ENCODE peak calls at places on chromosomes 4 and X, in five cellular contexts. A is EH, S is EL, B is AG04449, X is Karpas-422. D is an unnamed sample.

GRCh38 chr4:23171971-23172370 is 479.2 kb downstream of the GBA3 start:
- DNase-seq in A (peak), S (peak), B (no peak), X (no peak), D (no peak)

GRCh38 chrX:123138473-123138872 is 45.6 kb upstream of the GRIA3 start:
- DNase-seq in A (peak), S (peak), B (no peak), X (no peak), D (no peak)

GRCh38 chrX:130539721-130540321 is 138.0 kb downstream of the RBMX2 start:
- DNase-seq in A (peak), S (peak), B (no peak), X (peak), D (no peak)

GRCh38 chr4:135236035-135236434 is 1034.4 kb upstream of the PABPC4L start:
- DNase-seq in A (no peak), S (no peak), B (no peak), X (no peak), D (no peak)

GRCh38 chr4:185576918-185577591 is 41.7 kb upstream of the PDLIM3 start:
- DNase-seq in A (no peak), S (no peak), B (no peak), X (no peak), D (no peak)

GRCh38 chrX:107445146-107445545 is 4.3 kb upstream of the FRMPD3 start:
- DNase-seq in A (no peak), S (no peak), B (no peak), X (no peak), D (no peak)

GRCh38 chr4:127622923-127623754 is 9.6 kb upstream of the INTU start:
- DNase-seq in A (peak), S (peak), B (no peak), X (no peak), D (no peak)

GRCh38 chrX:43627147-43627546 is 29.0 kb upstream of the MAOA start:
- DNase-seq in A (no peak), S (no peak), B (no peak), X (no peak), D (no peak)

GRCh38 chr4:83114576-83114975 is at the start of gene PLAC8:
- DNase-seq in A (peak), S (peak), B (no peak), X (no peak), D (no peak)